ENCODE peak calls at places on chromosomes 4 and X, in six cellular contexts. Y, A, M, B, T and W are unnamed samples.

GRCh38 chr4:7210818-7211217 is 18.5 kb downstream of the SORCS2 start:
- DNase-seq in Y (no peak), A (no peak), M (peak; percentile 87), B (no peak), T (no peak), W (peak; percentile 99)

GRCh38 chrX:64867217-64867616 is 109.0 kb downstream of the ZC4H2 start:
- DNase-seq in Y (no peak), A (no peak), M (no peak), B (no peak), T (no peak), W (no peak)

GRCh38 chrX:85922821-85923220 is 124.5 kb downstream of the CHM start:
- DNase-seq in Y (no peak), A (no peak), M (peak; percentile 91), B (no peak), T (no peak), W (peak; percentile 17)

GRCh38 chr4:161382655-161383054 is 781.1 kb downstream of the FSTL5 start:
- DNase-seq in Y (no peak), A (no peak), M (no peak), B (no peak), T (no peak), W (no peak)

GRCh38 chrX:153794018-153794896 is at the start of the genes IDH3G and SSR4:
- DNase-seq in Y (peak; percentile 92), A (peak; percentile 92), M (peak; percentile 93), B (peak; percentile 92), T (peak; percentile 96), W (peak; percentile 100)

GRCh38 chrX:39752820-39753219 is 344.9 kb downstream of the BCOR start:
- DNase-seq in Y (peak; percentile 32), A (peak; percentile 59), M (peak; percentile 29), B (peak; percentile 44), T (no peak), W (no peak)

GRCh38 chrX:65894138-65894537 is 145.7 kb downstream of the VSIG4 start:
- DNase-seq in Y (no peak), A (no peak), M (no peak), B (no peak), T (no peak), W (no peak)

GRCh38 chrX:114611018-114611619 is 27.2 kb downstream of the HTR2C start:
- DNase-seq in Y (peak; percentile 32), A (peak; percentile 48), M (peak; percentile 35), B (no peak), T (no peak), W (peak; percentile 76)

GRCh38 chrX:135256923-135257322 is 5.1 kb downstream of the ETDA start:
- DNase-seq in Y (no peak), A (no peak), M (no peak), B (no peak), T (no peak), W (peak; percentile 8)

GRCh38 chrX:114959729-114960128 is 57.7 kb downstream of the IL13RA2 start:
- DNase-seq in Y (no peak), A (no peak), M (peak; percentile 22), B (no peak), T (no peak), W (no peak)

GRCh38 chr4:152956650-152957436 is 20.7 kb downstream of the FHDC1 start:
- DNase-seq in Y (peak; percentile 46), A (no peak), M (peak; percentile 64), B (no peak), T (no peak), W (peak; percentile 76)

GRCh38 chr4:45078201-45078600 is 351.8 kb upstream of the GNPDA2 start:
- DNase-seq in Y (no peak), A (no peak), M (no peak), B (no peak), T (no peak), W (no peak)

GRCh38 chr4:25486171-25486570 is 109.1 kb downstream of the ANAPC4 start:
- DNase-seq in Y (no peak), A (no peak), M (no peak), B (no peak), T (no peak), W (no peak)

GRCh38 chr4:5750052-5750950 is 39.3 kb downstream of the EVC start:
- DNase-seq in Y (no peak), A (no peak), M (peak; percentile 84), B (no peak), T (peak; percentile 23), W (peak; percentile 94)

GRCh38 chrX:53018627-53019026 is 30.0 kb upstream of the GPR173 start:
- DNase-seq in Y (no peak), A (no peak), M (no peak), B (no peak), T (no peak), W (no peak)

GRCh38 chr4:74038161-74039064 is at the start of gene CXCL3:
- DNase-seq in Y (peak; percentile 81), A (peak; percentile 84), M (peak; percentile 40), B (peak; percentile 91), T (peak; percentile 86), W (peak; percentile 82)

GRCh38 chr4:38717604-38718003 is 53.6 kb downstream of the KLF3 start:
- DNase-seq in Y (no peak), A (no peak), M (peak; percentile 31), B (no peak), T (no peak), W (no peak)

GRCh38 chr4:73661646-73662119 is 41.4 kb upstream of the RASSF6 start:
- DNase-seq in Y (no peak), A (no peak), M (peak; percentile 99), B (no peak), T (no peak), W (peak; percentile 43)

GRCh38 chrX:66676990-66677389 is 38.1 kb upstream of the EDA2R start:
- DNase-seq in Y (no peak), A (no peak), M (peak; percentile 69), B (no peak), T (no peak), W (no peak)

GRCh38 chrX:130049821-130050220 is 60.5 kb downstream of the ELF4 start:
- DNase-seq in Y (no peak), A (no peak), M (no peak), B (no peak), T (peak; percentile 69), W (no peak)

GRCh38 chr4:153205028-153205648 is 895 bp downstream of the TRIM2 start:
- DNase-seq in Y (peak; percentile 47), A (peak; percentile 58), M (no peak), B (no peak), T (no peak), W (no peak)

GRCh38 chr4:64584981-64585557 is 175.8 kb upstream of the TECRL start:
- DNase-seq in Y (no peak), A (peak; percentile 39), M (peak; percentile 6), B (no peak), T (no peak), W (no peak)

GRCh38 chr4:26360273-26360672 is 39.5 kb downstream of the RBPJ start:
- DNase-seq in Y (no peak), A (no peak), M (no peak), B (no peak), T (no peak), W (no peak)

GRCh38 chrX:108384783-108385182 is 53.4 kb downstream of the COL4A6 start:
- DNase-seq in Y (no peak), A (no peak), M (no peak), B (no peak), T (no peak), W (no peak)

GRCh38 chrX:19046343-19047215 is 62.7 kb upstream of the PHKA2 start:
- DNase-seq in Y (no peak), A (no peak), M (peak; percentile 71), B (no peak), T (no peak), W (peak; percentile 72)

GRCh38 chr4:146520894-146521542 is 722 bp downstream of the SLC10A7 start:
- DNase-seq in Y (peak; percentile 46), A (peak; percentile 65), M (peak; percentile 63), B (peak; percentile 46), T (no peak), W (peak; percentile 80)

DNA sequence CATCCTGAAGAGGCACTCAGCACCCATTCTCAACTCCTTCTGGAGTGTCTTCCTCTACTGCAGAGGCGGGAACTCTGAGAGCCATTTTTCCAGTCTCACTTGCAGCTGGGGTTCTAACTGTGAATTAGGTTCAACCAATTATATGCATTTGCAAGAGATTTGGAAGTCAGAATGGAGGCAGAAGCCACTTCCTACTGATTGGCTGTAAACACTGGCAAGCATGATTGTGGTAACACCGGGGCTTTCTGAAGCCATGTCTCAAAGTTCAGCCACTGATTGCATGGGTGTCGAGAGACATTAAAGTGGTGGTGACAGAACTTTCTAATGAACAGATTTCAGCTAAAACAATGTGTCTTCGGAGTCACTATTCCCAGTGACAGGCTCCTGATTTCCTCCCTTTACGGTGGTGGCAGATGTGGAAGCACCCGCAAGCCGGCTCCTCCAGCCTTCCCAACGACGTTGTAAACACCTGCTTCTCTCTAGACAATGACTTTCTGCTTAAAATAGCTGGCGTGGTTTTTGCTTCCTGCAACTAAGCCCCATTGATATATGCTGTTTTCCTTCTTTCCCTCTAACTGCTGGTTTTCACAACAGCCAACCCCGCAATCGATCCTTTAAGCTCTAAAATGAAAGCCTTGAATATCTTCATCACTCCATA is 92.0 kb downstream of the IRF2 start:
- DNase-seq in Y (no peak), A (no peak), M (no peak), B (no peak), T (no peak), W (no peak)
- H3K4me1 ChIP-seq in Y (peaks cover 69% of the 10 kb centered on the region), A (peaks cover 48% of the 10 kb centered on the region), M (peaks cover 27% of the 10 kb centered on the region), B (peaks cover 54% of the 10 kb centered on the region), T (peaks cover 34% of the 10 kb centered on the region), W (peaks cover 29% of the 10 kb centered on the region)

DNA sequence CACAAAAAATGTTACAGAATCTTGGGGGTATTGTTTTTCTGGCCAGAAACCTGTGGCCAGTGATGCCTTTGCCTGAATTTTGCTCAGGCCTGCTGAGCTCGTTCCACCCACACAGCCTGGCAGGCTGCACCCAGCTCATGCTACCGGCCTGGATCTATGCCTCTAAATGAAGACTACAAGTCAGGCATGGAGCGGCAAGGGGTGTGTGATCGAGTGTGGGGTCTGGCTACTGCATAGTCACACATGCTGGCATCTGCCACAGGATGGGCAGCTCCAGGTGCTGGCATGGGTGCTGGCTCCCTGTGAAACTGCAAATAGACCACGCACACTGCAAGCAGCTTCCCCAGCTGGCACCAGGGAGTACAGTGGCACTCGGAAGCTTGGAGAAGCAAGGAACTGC is 323.1 kb upstream of the POU3F4 start:
- DNase-seq in Y (no peak), A (no peak), M (no peak), B (no peak), T (no peak), W (no peak)
- H3K36me3 ChIP-seq in Y (no peaks in the 10 kb centered on the region), A (no peaks in the 10 kb centered on the region), M (no peaks in the 10 kb centered on the region), B (no peaks in the 10 kb centered on the region), T (no peaks in the 10 kb centered on the region), W (no peaks in the 10 kb centered on the region)

GRCh38 chr4:184281231-184282139 is 63.8 kb upstream of the ENPP6 start:
- DNase-seq in Y (no peak), A (no peak), M (no peak), B (no peak), T (no peak), W (no peak)
- H3K4me1 ChIP-seq in Y (peaks cover 23% of the 10 kb centered on the region), A (peaks cover 5% of the 10 kb centered on the region), M (peaks cover 2% of the 10 kb centered on the region), B (peaks cover 17% of the 10 kb centered on the region), T (no peaks in the 10 kb centered on the region), W (no peaks in the 10 kb centered on the region)

DNA sequence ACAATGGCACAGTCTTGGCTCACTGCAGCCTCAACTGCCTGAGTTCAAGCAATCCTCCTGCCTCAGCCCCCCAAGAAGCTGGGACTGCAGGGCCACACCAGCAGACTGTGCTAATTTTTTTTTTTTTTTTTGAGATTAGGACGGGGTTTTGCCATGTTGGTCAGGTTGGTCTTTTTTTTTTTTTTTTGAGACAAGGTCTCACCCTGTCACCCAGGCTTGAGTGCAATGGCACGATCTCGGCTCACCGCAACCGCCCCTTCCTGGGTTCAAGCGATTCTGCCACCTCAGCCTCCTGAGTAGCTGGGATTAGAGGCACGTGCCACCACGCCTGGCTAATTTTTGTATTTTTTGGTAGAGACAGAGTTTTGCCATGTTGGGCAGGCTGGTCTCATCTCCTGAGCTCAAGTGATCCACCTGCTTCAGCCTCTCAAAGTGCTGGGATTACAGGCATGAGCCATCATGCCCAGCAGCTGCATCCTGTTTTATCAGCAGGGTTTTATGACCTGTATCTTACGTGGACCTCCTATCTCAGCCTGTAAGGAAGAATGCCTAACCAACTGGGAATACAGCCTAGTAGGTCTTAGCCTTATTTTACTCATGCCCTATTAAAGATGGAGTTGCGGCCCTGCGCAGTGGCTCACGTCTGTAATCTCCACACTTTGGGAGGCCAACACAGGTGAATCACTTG is 13.2 kb upstream of the MRPL1 start:
- DNase-seq in Y (no peak), A (no peak), M (no peak), B (no peak), T (no peak), W (no peak)
- H3K36me3 ChIP-seq in Y (no peaks in the 10 kb centered on the region), A (no peaks in the 10 kb centered on the region), M (no peaks in the 10 kb centered on the region), B (no peaks in the 10 kb centered on the region), T (no peaks in the 10 kb centered on the region), W (no peaks in the 10 kb centered on the region)